ENCODE peak calls at places on chromosomes 3 and 15, in five cellular contexts. F is fibroblast of pulmonary artery, H is endodermal cell, C is fibroblast of the aortic adventitia, P is adrenal gland. N is an unnamed sample.

GRCh38 chr15:24696855-24697254 is 21.3 kb downstream of the NPAP1 start:
- DNase-seq in F (no peak), H (peak), C (no peak), P (no peak), N (no peak)

GRCh38 chr3:178669758-178670157 is 133.5 kb downstream of the KCNMB2 start:
- DNase-seq in F (no peak), H (no peak), C (no peak), P (no peak), N (peak)

GRCh38 chr15:78437107-78437761 is 782 bp upstream of the IREB2 start:
- DNase-seq in F (no peak), H (peak), C (no peak), P (no peak), N (no peak)

GRCh38 chr3:36494461-36495109 is 114.3 kb downstream of the STAC start:
- DNase-seq in F (peak), H (no peak), C (peak), P (no peak), N (peak)

GRCh38 chr3:111971533-111971932 is 7.3 kb upstream of the ABHD10 start:
- DNase-seq in F (no peak), H (no peak), C (no peak), P (no peak), N (no peak)

GRCh38 chr3:29693863-29694262 is 413.0 kb downstream of the RBMS3 start:
- DNase-seq in F (peak), H (peak), C (peak), P (no peak), N (peak)

GRCh38 chr3:113626513-113627371 is 69.7 kb downstream of the USF3 start:
- DNase-seq in F (peak), H (peak), C (peak), P (peak), N (peak)

GRCh38 chr3:138674131-138674530 is 65.6 kb downstream of the FAIM start:
- DNase-seq in F (no peak), H (no peak), C (no peak), P (no peak), N (no peak)

GRCh38 chr3:48412375-48413001 is 17.4 kb downstream of the PLXNB1 start:
- DNase-seq in F (no peak), H (no peak), C (no peak), P (no peak), N (no peak)

GRCh38 chr3:94069242-94069813 is 6.5 kb downstream of the NSUN3 start:
- DNase-seq in F (peak), H (no peak), C (peak), P (no peak), N (peak)

GRCh38 chr3:58383904-58384303 is 49.7 kb downstream of the PDHB start:
- DNase-seq in F (peak), H (no peak), C (peak), P (peak), N (peak)

GRCh38 chr3:100210777-100211145 is 50.0 kb upstream of the TBC1D23 start:
- DNase-seq in F (peak), H (no peak), C (peak), P (no peak), N (peak)

GRCh38 chr3:23041918-23042696 is 161.0 kb upstream of the UBE2E2 start:
- DNase-seq in F (no peak), H (no peak), C (peak), P (no peak), N (no peak)

GRCh38 chr15:37783290-37783689 is 151.2 kb upstream of the TMCO5A start:
- DNase-seq in F (no peak), H (no peak), C (peak), P (no peak), N (no peak)

GRCh38 chr3:61637088-61638051 is 76.0 kb downstream of the PTPRG start:
- DNase-seq in F (peak), H (no peak), C (peak), P (peak), N (peak)

GRCh38 chr15:71329509-71330260 is 214.4 kb downstream of the THSD4 start:
- DNase-seq in F (peak), H (no peak), C (peak), P (peak), N (peak)

GRCh38 chr3:156332304-156332703 is 211.9 kb downstream of the KCNAB1 start:
- DNase-seq in F (no peak), H (no peak), C (no peak), P (no peak), N (no peak)

GRCh38 chr3:37129871-37130270 is 44.5 kb downstream of the LRRFIP2 start:
- DNase-seq in F (no peak), H (no peak), C (no peak), P (no peak), N (no peak)

GRCh38 chr15:67120009-67120838 is 54.8 kb downstream of the SMAD3 start:
- DNase-seq in F (no peak), H (no peak), C (no peak), P (no peak), N (no peak)

GRCh38 chr3:115341208-115341607 is 194.1 kb upstream of the ZBTB20 start:
- DNase-seq in F (peak), H (no peak), C (peak), P (no peak), N (peak)

GRCh38 chr3:57787867-57788623 is 31.9 kb downstream of the SLMAP start:
- DNase-seq in F (peak), H (no peak), C (peak), P (no peak), N (no peak)

GRCh38 chr3:133892546-133893231 is 3.0 kb downstream of the RAB6B start:
- DNase-seq in F (no peak), H (no peak), C (no peak), P (no peak), N (no peak)

GRCh38 chr3:175383366-175383765 is 524.2 kb downstream of the NAALADL2 start:
- DNase-seq in F (peak), H (no peak), C (peak), P (no peak), N (peak)

GRCh38 chr3:65144791-65145355 is 457.1 kb upstream of the ADAMTS9 start:
- DNase-seq in F (no peak), H (no peak), C (peak), P (no peak), N (peak)

GRCh38 chr15:22888120-22888859 is 49.8 kb downstream of the NIPA2 start:
- DNase-seq in F (peak), H (no peak), C (peak), P (no peak), N (peak)

GRCh38 chr3:160553829-160554228 is 11.5 kb downstream of the KPNA4 start:
- DNase-seq in F (no peak), H (no peak), C (no peak), P (no peak), N (no peak)

GRCh38 chr3:88180398-88180999 is 30.7 kb downstream of the C3orf38 start:
- DNase-seq in F (peak), H (no peak), C (peak), P (no peak), N (peak)

GRCh38 chr3:113867506-113867905 is 28.9 kb downstream of the GRAMD1C start:
- DNase-seq in F (peak), H (no peak), C (peak), P (no peak), N (no peak)

GRCh38 chr3:150737874-150738679 is 24.9 kb downstream of the SIAH2 start:
- DNase-seq in F (peak), H (peak), C (peak), P (peak), N (peak)

GRCh38 chr15:58541410-58542087 is 109.8 kb downstream of the LIPC start:
- DNase-seq in F (no peak), H (no peak), C (no peak), P (no peak), N (no peak)

GRCh38 chr15:73928241-73928579 is 1.9 kb downstream of the LOXL1 start:
- DNase-seq in F (no peak), H (no peak), C (no peak), P (no peak), N (no peak)

GRCh38 chr3:116348216-116348615 is 97.1 kb downstream of the LSAMP start:
- DNase-seq in F (no peak), H (no peak), C (no peak), P (no peak), N (no peak)

GRCh38 chr15:98719169-98719515 is 70.8 kb downstream of the IGF1R start:
- DNase-seq in F (peak), H (no peak), C (peak), P (no peak), N (no peak)

GRCh38 chr3:99175276-99175801 is 273.8 kb upstream of the DCBLD2 start:
- DNase-seq in F (no peak), H (no peak), C (no peak), P (no peak), N (peak)

GRCh38 chr3:123025642-123026521 is 1.7 kb downstream of the SEMA5B start:
- DNase-seq in F (no peak), H (peak), C (no peak), P (no peak), N (no peak)
- H3K4me3 ChIP-seq in F (no peak), H (peak), C (no peak), P (peak), N (no peak)

DNA sequence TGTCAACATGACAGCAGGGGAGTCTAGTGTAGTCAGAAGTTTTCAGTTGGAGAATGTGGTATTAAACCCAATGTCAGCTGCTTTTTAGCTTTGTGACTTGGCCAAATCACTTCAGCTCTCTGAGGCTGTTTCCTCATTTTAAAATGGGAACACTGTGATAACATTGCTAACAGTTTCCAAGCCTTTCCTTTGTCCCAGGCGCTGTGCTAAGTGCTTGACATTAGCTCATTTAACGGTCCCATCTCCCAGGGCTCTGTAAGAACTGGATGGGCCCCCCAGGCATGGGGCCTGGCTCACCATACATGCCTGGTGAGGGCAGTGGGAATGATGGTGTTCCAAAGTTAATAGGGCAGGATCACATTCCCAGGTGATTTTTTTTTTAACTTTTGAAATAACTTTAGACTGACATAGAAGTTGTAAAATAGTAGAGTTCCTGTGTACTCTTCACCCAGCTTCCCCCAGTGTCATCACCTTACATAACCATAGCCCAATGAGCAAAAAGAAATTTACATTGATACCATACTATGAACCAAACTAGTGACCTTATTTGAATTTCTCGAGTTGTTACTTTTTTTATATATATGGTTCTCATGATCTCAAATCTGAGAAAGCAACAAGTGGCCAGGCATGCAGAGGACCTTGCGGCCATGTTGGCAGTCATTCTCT is 7.7 kb downstream of the RASL12 start:
- DNase-seq in F (no peak), H (no peak), C (no peak), P (peak), N (no peak)
- H3K4me3 ChIP-seq in F (no peak), H (no peak), C (no peak), P (no peak), N (no peak)

DNA sequence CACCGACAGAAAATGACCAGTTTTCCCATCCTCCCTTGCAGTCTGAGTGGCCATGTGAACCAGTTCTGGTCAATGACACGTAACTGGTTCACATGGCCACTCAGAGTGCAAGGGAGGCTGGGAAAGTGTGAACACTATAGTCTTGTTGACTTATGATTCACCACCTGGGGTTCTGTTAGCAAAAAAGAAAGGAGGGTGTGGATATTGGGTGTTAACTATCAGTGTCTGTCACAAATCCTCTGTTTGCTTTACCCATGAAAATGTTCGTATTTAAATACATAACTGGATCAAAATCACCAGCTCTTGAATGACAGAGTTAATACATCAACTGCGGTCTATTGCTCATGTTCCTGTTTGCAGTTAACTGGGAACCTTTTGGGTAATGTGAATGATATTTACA is 92.3 kb downstream of the ADAMTSL3 start:
- DNase-seq in F (no peak), H (no peak), C (no peak), P (no peak), N (no peak)
- H3K4me3 ChIP-seq in F (no peak), H (no peak), C (no peak), P (no peak), N (no peak)

GRCh38 chr3:194688207-194688711 is 2.6 kb downstream of the FAM43A start:
- DNase-seq in F (peak), H (peak), C (peak), P (peak), N (peak)

GRCh38 chr3:194687638-194688206 is 2.0 kb downstream of the FAM43A start:
- DNase-seq in F (peak), H (peak), C (peak), P (peak), N (peak)

GRCh38 chr3:194690501-194691372 is 5.1 kb downstream of the FAM43A start:
- DNase-seq in F (peak), H (no peak), C (no peak), P (no peak), N (no peak)

GRCh38 chr3:194688946-194689345 is 3.3 kb downstream of the FAM43A start:
- DNase-seq in F (no peak), H (no peak), C (no peak), P (no peak), N (no peak)

DNA sequence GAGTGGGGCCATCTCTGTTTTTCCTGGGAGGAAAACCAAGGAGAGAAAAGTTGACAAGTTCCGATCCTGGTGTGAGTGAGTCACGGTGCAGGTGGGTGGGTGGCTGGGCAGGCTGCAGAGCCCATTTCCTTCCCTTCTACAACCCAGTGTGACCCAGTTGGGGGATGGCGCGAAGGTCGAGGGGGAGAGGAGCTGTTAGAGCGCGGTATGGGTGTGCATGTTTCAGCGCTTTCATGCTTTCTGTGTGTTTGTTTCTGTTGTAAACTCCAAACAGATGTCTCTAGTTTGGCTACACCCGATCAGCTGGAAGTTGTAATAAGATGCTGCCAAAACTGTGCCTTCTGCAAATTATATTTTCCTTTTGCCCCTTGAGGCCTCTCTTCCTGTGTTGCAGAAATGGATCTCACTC is 3.8 kb downstream of the FAM43A start:
- DNase-seq in F (peak), H (no peak), C (peak), P (no peak), N (peak)
- H3K4me3 ChIP-seq in F (peak), H (no peak), C (peak), P (no peak), N (peak)

GRCh38 chr15:31365655-31366127 is 39.1 kb downstream of the KLF13 start:
- DNase-seq in F (peak), H (peak), C (peak), P (peak), N (peak)
- H3K4me3 ChIP-seq in F (no peak), H (no peak), C (peak), P (no peak), N (peak)

DNA sequence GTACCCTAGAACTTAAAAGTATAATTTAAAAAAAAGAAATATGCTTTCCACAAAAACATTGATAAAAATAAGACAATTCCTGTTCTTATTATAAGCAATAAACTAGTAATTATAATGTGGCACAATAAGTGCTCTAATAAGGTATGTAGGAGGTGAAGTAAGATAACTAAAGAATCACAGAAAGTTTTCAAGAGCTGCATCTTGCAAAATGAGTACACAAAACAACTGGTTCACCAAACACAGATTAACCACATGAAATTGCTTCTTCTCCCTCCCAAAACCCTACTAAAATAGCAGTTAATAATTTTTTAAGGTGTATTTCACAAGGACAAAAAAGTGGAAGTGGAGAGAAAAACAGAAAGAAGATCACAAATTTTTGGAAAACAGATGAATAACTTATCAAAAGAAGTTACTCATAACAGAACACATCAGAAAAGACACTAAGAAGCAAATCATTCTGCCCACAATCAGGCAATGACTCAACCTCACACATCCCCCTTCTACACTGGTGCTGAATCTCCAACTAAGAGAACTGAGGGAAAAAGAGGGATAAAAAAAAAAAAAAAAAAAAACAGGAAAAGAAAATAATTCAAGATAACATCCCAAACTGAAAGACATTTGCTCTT is 64.2 kb downstream of the TBC1D5 start:
- DNase-seq in F (peak), H (no peak), C (peak), P (no peak), N (peak)
- H3K4me3 ChIP-seq in F (no peak), H (no peak), C (no peak), P (no peak), N (no peak)

GRCh38 chr3:155325263-155325835 is 31.9 kb upstream of the STRIT1 start:
- DNase-seq in F (no peak), H (no peak), C (no peak), P (no peak), N (no peak)
- H3K4me3 ChIP-seq in F (no peak), H (no peak), C (no peak), P (no peak), N (no peak)

DNA sequence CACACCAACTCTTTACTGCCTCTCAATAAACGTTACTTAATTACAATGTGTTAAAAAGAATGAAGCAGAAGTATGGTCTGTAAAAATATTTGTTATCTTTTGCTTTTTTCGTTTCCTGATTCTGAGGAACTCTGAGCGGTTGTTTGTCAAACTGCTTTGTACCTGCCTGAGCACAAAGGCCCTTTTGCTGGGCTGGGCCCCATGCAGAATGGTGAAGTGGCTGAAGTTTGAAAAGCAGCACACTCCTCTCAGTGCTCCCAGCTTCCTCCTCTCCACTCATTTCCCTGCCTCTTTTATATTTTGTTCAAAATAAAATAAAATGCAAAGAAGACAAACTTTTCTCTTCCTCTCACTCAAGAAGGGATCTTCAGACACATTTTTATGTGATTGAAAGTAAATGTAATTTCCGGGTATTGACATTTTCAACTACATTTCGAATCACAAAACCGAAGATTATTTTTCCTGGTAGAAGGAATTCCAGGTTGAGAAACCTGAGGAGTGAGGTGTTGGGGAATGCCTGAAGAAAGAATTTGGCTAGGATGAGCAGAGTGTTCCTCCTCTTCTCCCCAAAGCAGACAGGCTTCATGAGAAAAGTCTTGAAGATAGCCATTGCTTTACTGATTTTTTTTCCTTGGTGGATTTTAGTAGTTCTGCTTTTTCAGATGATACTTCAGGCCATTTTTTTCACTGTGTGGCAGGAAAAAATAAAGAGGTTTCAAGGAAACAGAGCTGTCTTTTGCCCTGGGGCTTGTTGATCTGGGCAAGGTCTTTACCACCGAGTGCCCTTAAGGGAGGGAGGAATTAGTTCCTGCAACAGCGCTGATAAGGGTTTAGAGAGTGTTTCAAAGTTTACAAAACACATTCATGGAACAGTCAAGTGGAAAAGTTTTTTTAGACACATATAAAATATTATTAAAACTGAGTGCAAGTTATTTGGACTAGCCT is 229.8 kb downstream of the NFKBIZ start:
- DNase-seq in F (no peak), H (peak), C (peak), P (no peak), N (no peak)
- H3K4me3 ChIP-seq in F (no peak), H (no peak), C (no peak), P (no peak), N (no peak)

GRCh38 chr3:126986001-126986400 is 3.1 kb downstream of the PLXNA1 start:
- DNase-seq in F (peak), H (no peak), C (peak), P (no peak), N (no peak)
- H3K4me3 ChIP-seq in F (no peak), H (no peak), C (peak), P (no peak), N (no peak)

N was measured in fibroblast of villous mesenchyme.